ENCODE peak calls at places on chromosomes 12 and 14, in five cellular contexts. One of them, this sample, is unnamed.

GRCh38 chr12:110860833-110861291 is 14.1 kb downstream of the CCDC63 start:
- DNase-seq in left lung: no peak
- DNase-seq in Right ventricle myocardium superior: no peak
- DNase-seq in stimulated activated CD4-positive, alpha-beta T cell treated with anti-CD3 and anti-CD28 coated beads, Interleukin-2, amount 100 ng/mL, for 24 hours: no peak
- DNase-seq in HCEC 1CT: no peak
- DNase-seq in this sample: no peak

GRCh38 chr12:107184359-107184980 is 91.1 kb upstream of the CRY1 start:
- DNase-seq in stimulated activated CD4-positive, alpha-beta T cell treated with anti-CD3 and anti-CD28 coated beads, Interleukin-2, amount 100 ng/mL, for 24 hours: no peak
- DNase-seq in left lung: no peak
- DNase-seq in Right ventricle myocardium superior: no peak
- DNase-seq in HCEC 1CT: no peak
- DNase-seq in this sample: no peak

GRCh38 chr14:103444837-103445524 is 59.8 kb downstream of the MARK3 start:
- DNase-seq in left lung: no peak
- DNase-seq in Right ventricle myocardium superior: no peak
- DNase-seq in HCEC 1CT: peak; percentile 13
- DNase-seq in stimulated activated CD4-positive, alpha-beta T cell treated with anti-CD3 and anti-CD28 coated beads, Interleukin-2, amount 100 ng/mL, for 24 hours: no peak
- DNase-seq in this sample: no peak

GRCh38 chr12:113244015-113244983 is 23.0 kb downstream of the TPCN1 start:
- DNase-seq in HCEC 1CT: no peak
- DNase-seq in stimulated activated CD4-positive, alpha-beta T cell treated with anti-CD3 and anti-CD28 coated beads, Interleukin-2, amount 100 ng/mL, for 24 hours: no peak
- DNase-seq in left lung: no peak
- DNase-seq in Right ventricle myocardium superior: peak; percentile 82
- DNase-seq in this sample: no peak

GRCh38 chr12:78949532-78949931 is 85.0 kb downstream of the SYT1 start:
- DNase-seq in stimulated activated CD4-positive, alpha-beta T cell treated with anti-CD3 and anti-CD28 coated beads, Interleukin-2, amount 100 ng/mL, for 24 hours: no peak
- DNase-seq in left lung: no peak
- DNase-seq in HCEC 1CT: no peak
- DNase-seq in Right ventricle myocardium superior: no peak
- DNase-seq in this sample: no peak

GRCh38 chr12:3311027-3311402 is 180.0 kb upstream of the PRMT8 start:
- DNase-seq in stimulated activated CD4-positive, alpha-beta T cell treated with anti-CD3 and anti-CD28 coated beads, Interleukin-2, amount 100 ng/mL, for 24 hours: no peak
- DNase-seq in HCEC 1CT: no peak
- DNase-seq in left lung: no peak
- DNase-seq in Right ventricle myocardium superior: no peak
- DNase-seq in this sample: no peak

GRCh38 chr14:103994535-103995184 is 52.3 kb upstream of the RD3L start:
- DNase-seq in HCEC 1CT: no peak
- DNase-seq in Right ventricle myocardium superior: no peak
- DNase-seq in stimulated activated CD4-positive, alpha-beta T cell treated with anti-CD3 and anti-CD28 coated beads, Interleukin-2, amount 100 ng/mL, for 24 hours: no peak
- DNase-seq in left lung: no peak
- DNase-seq in this sample: no peak

GRCh38 chr14:43360239-43360638 is 1146.8 kb downstream of the FSCB start:
- DNase-seq in Right ventricle myocardium superior: no peak
- DNase-seq in HCEC 1CT: no peak
- DNase-seq in left lung: no peak
- DNase-seq in stimulated activated CD4-positive, alpha-beta T cell treated with anti-CD3 and anti-CD28 coated beads, Interleukin-2, amount 100 ng/mL, for 24 hours: no peak
- DNase-seq in this sample: no peak

GRCh38 chr12:81080431-81080983 is 2.6 kb downstream of the ACSS3 start:
- DNase-seq in stimulated activated CD4-positive, alpha-beta T cell treated with anti-CD3 and anti-CD28 coated beads, Interleukin-2, amount 100 ng/mL, for 24 hours: no peak
- DNase-seq in Right ventricle myocardium superior: no peak
- DNase-seq in HCEC 1CT: no peak
- DNase-seq in left lung: no peak
- DNase-seq in this sample: peak; percentile 6

GRCh38 chr12:122981036-122981471 is 573 bp downstream of the ARL6IP4 start:
- DNase-seq in stimulated activated CD4-positive, alpha-beta T cell treated with anti-CD3 and anti-CD28 coated beads, Interleukin-2, amount 100 ng/mL, for 24 hours: no peak
- DNase-seq in Right ventricle myocardium superior: no peak
- DNase-seq in HCEC 1CT: no peak
- DNase-seq in left lung: no peak
- DNase-seq in this sample: no peak